ENCODE peak calls at places on chromosomes 16 and 17, in seven cellular contexts. One of them, this sample, is unnamed.
A peak's percentile ranks its signal among the peaks of the same experiment; 100 is the strongest.

GRCh38 chr16:81711609-81712329 is 67.3 kb upstream of the PLCG2 start:
- DNase-seq in upper lobe of right lung: no peak
- DNase-seq in omental fat pad: no peak
- DNase-seq in NCI-H345: peak; percentile 35
- DNase-seq in mucosa of descending colon: no peak
- DNase-seq in ELR: peak; percentile 95
- DNase-seq in NCI-H1092: no peak
- DNase-seq in this sample: no peak

GRCh38 chr16:87635541-87636049 is 33.3 kb downstream of the JPH3 start:
- DNase-seq in omental fat pad: no peak
- DNase-seq in ELR: peak; percentile 52
- DNase-seq in mucosa of descending colon: peak; percentile 79
- DNase-seq in upper lobe of right lung: peak; percentile 80
- DNase-seq in NCI-H1092: peak; percentile 20
- DNase-seq in NCI-H345: peak; percentile 57
- DNase-seq in this sample: no peak

GRCh38 chr16:85583491-85584181 is 29.5 kb upstream of the GSE1 start:
- DNase-seq in omental fat pad: no peak
- DNase-seq in mucosa of descending colon: no peak
- DNase-seq in NCI-H345: peak; percentile 84
- DNase-seq in ELR: peak; percentile 78
- DNase-seq in NCI-H1092: no peak
- DNase-seq in upper lobe of right lung: no peak
- DNase-seq in this sample: no peak

GRCh38 chr16:88297178-88297720 is 85.5 kb upstream of the ZNF469 start:
- DNase-seq in omental fat pad: no peak
- DNase-seq in NCI-H345: no peak
- DNase-seq in upper lobe of right lung: no peak
- DNase-seq in NCI-H1092: no peak
- DNase-seq in mucosa of descending colon: no peak
- DNase-seq in ELR: no peak
- DNase-seq in this sample: no peak

GRCh38 chr17:62648247-62648953 is 20.9 kb downstream of the MRC2 start:
- DNase-seq in upper lobe of right lung: peak; percentile 16
- DNase-seq in NCI-H1092: no peak
- DNase-seq in NCI-H345: no peak
- DNase-seq in ELR: no peak
- DNase-seq in omental fat pad: no peak
- DNase-seq in mucosa of descending colon: no peak
- DNase-seq in this sample: peak; percentile 86

GRCh38 chr17:82668631-82669099 is 20.4 kb upstream of the WDR45B start:
- DNase-seq in NCI-H1092: no peak
- DNase-seq in NCI-H345: peak; percentile 38
- DNase-seq in omental fat pad: no peak
- DNase-seq in upper lobe of right lung: peak; percentile 89
- DNase-seq in ELR: peak; percentile 78
- DNase-seq in mucosa of descending colon: peak; percentile 74
- DNase-seq in this sample: no peak

GRCh38 chr17:7720125-7720524 is 2.6 kb downstream of the DNAH2 start:
- DNase-seq in omental fat pad: no peak
- DNase-seq in NCI-H1092: no peak
- DNase-seq in NCI-H345: no peak
- DNase-seq in mucosa of descending colon: no peak
- DNase-seq in ELR: no peak
- DNase-seq in upper lobe of right lung: no peak
- DNase-seq in this sample: no peak

GRCh38 chr16:19835989-19836421 is 48.6 kb downstream of the GPRC5B start:
- DNase-seq in NCI-H345: no peak
- DNase-seq in ELR: no peak
- DNase-seq in NCI-H1092: no peak
- DNase-seq in upper lobe of right lung: no peak
- DNase-seq in omental fat pad: no peak
- DNase-seq in mucosa of descending colon: no peak
- DNase-seq in this sample: no peak

GRCh38 chr16:89034573-89034961 is 57.6 kb upstream of the CBFA2T3 start:
- DNase-seq in NCI-H345: no peak
- DNase-seq in ELR: no peak
- DNase-seq in upper lobe of right lung: no peak
- DNase-seq in omental fat pad: no peak
- DNase-seq in mucosa of descending colon: no peak
- DNase-seq in NCI-H1092: no peak
- DNase-seq in this sample: no peak

GRCh38 chr17:68428498-68429172 is 28.7 kb downstream of the WIPI1 start:
- DNase-seq in upper lobe of right lung: no peak
- DNase-seq in omental fat pad: no peak
- DNase-seq in NCI-H1092: peak; percentile 88
- DNase-seq in NCI-H345: peak; percentile 86
- DNase-seq in ELR: no peak
- DNase-seq in mucosa of descending colon: no peak
- DNase-seq in this sample: no peak

GRCh38 chr16:30567160-30567990 is 4.1 kb downstream of the ZNF688 start:
- DNase-seq in mucosa of descending colon: no peak
- DNase-seq in NCI-H345: no peak
- DNase-seq in NCI-H1092: no peak
- DNase-seq in omental fat pad: no peak
- DNase-seq in ELR: peak; percentile 40
- DNase-seq in upper lobe of right lung: no peak
- DNase-seq in this sample: no peak

GRCh38 chr17:7445011-7445927 is at the start of gene CHRNB1:
- DNase-seq in NCI-H345: no peak
- DNase-seq in omental fat pad: peak; percentile 67
- DNase-seq in NCI-H1092: no peak
- DNase-seq in mucosa of descending colon: peak; percentile 86
- DNase-seq in upper lobe of right lung: peak; percentile 91
- DNase-seq in ELR: peak; percentile 62
- DNase-seq in this sample: no peak

GRCh38 chr17:4033751-4034251 is 69.6 kb upstream of the ATP2A3 start:
- DNase-seq in ELR: no peak
- DNase-seq in omental fat pad: no peak
- DNase-seq in NCI-H1092: no peak
- DNase-seq in upper lobe of right lung: no peak
- DNase-seq in mucosa of descending colon: peak; percentile 18
- DNase-seq in NCI-H345: no peak
- DNase-seq in this sample: no peak

GRCh38 chr17:67623767-67624166 is 94.0 kb upstream of the NOL11 start:
- DNase-seq in upper lobe of right lung: no peak
- DNase-seq in NCI-H345: no peak
- DNase-seq in mucosa of descending colon: no peak
- DNase-seq in NCI-H1092: no peak
- DNase-seq in ELR: no peak
- DNase-seq in omental fat pad: no peak
- DNase-seq in this sample: no peak

GRCh38 chr16:85460983-85461813 is 151.9 kb upstream of the GSE1 start:
- DNase-seq in ELR: peak; percentile 63
- DNase-seq in upper lobe of right lung: no peak
- DNase-seq in NCI-H345: peak; percentile 91
- DNase-seq in omental fat pad: no peak
- DNase-seq in mucosa of descending colon: no peak
- DNase-seq in NCI-H1092: peak; percentile 97
- DNase-seq in this sample: no peak

GRCh38 chr16:51426276-51426675 is 275.2 kb upstream of the SALL1 start:
- DNase-seq in upper lobe of right lung: no peak
- DNase-seq in NCI-H1092: no peak
- DNase-seq in NCI-H345: no peak
- DNase-seq in ELR: no peak
- DNase-seq in mucosa of descending colon: no peak
- DNase-seq in omental fat pad: no peak
- DNase-seq in this sample: no peak

GRCh38 chr17:78828470-78829185 is 12.0 kb downstream of the USP36 start:
- DNase-seq in omental fat pad: no peak
- DNase-seq in NCI-H1092: no peak
- DNase-seq in mucosa of descending colon: no peak
- DNase-seq in ELR: peak; percentile 84
- DNase-seq in NCI-H345: no peak
- DNase-seq in upper lobe of right lung: no peak
- DNase-seq in this sample: no peak

GRCh38 chr17:31690118-31690517 is 168.9 kb downstream of the COPRS start:
- DNase-seq in upper lobe of right lung: no peak
- DNase-seq in mucosa of descending colon: no peak
- DNase-seq in omental fat pad: no peak
- DNase-seq in NCI-H1092: no peak
- DNase-seq in NCI-H345: no peak
- DNase-seq in ELR: peak; percentile 68
- DNase-seq in this sample: peak; percentile 51

GRCh38 chr17:75367312-75367711 is 38.2 kb downstream of the GRB2 start:
- DNase-seq in NCI-H1092: no peak
- DNase-seq in mucosa of descending colon: no peak
- DNase-seq in NCI-H345: no peak
- DNase-seq in upper lobe of right lung: no peak
- DNase-seq in omental fat pad: no peak
- DNase-seq in ELR: peak; percentile 81
- DNase-seq in this sample: no peak

GRCh38 chr17:9115446-9116265 is 94.3 kb downstream of the NTN1 start:
- DNase-seq in ELR: peak; percentile 75
- DNase-seq in upper lobe of right lung: peak; percentile 64
- DNase-seq in omental fat pad: no peak
- DNase-seq in NCI-H1092: no peak
- DNase-seq in mucosa of descending colon: peak; percentile 70
- DNase-seq in NCI-H345: no peak
- DNase-seq in this sample: peak; percentile 90

GRCh38 chr16:19289805-19290490 is 4.4 kb downstream of the CLEC19A start:
- DNase-seq in ELR: no peak
- DNase-seq in NCI-H345: no peak
- DNase-seq in mucosa of descending colon: no peak
- DNase-seq in upper lobe of right lung: no peak
- DNase-seq in NCI-H1092: no peak
- DNase-seq in omental fat pad: no peak
- DNase-seq in this sample: no peak

GRCh38 chr17:2710075-2710803 is 1.3 kb downstream of the CLUH start:
- DNase-seq in mucosa of descending colon: no peak
- DNase-seq in omental fat pad: no peak
- DNase-seq in NCI-H1092: no peak
- DNase-seq in upper lobe of right lung: peak; percentile 57
- DNase-seq in ELR: peak; percentile 39
- DNase-seq in NCI-H345: no peak
- DNase-seq in this sample: no peak

GRCh38 chr16:55003916-55004315 is 73.3 kb downstream of the IRX5 start:
- DNase-seq in ELR: no peak
- DNase-seq in NCI-H1092: no peak
- DNase-seq in omental fat pad: no peak
- DNase-seq in NCI-H345: no peak
- DNase-seq in mucosa of descending colon: no peak
- DNase-seq in upper lobe of right lung: no peak
- DNase-seq in this sample: peak; percentile 35

GRCh38 chr17:63930951-63931575 is 1.1 kb downstream of the CD79B start:
- DNase-seq in upper lobe of right lung: peak; percentile 79
- DNase-seq in NCI-H345: no peak
- DNase-seq in ELR: peak; percentile 32
- DNase-seq in NCI-H1092: no peak
- DNase-seq in omental fat pad: no peak
- DNase-seq in mucosa of descending colon: peak; percentile 72
- DNase-seq in this sample: no peak

GRCh38 chr17:55674107-55674506 is 48.6 kb downstream of the TMEM100 start:
- DNase-seq in upper lobe of right lung: no peak
- DNase-seq in mucosa of descending colon: no peak
- DNase-seq in NCI-H345: no peak
- DNase-seq in ELR: peak; percentile 27
- DNase-seq in omental fat pad: no peak
- DNase-seq in NCI-H1092: no peak
- DNase-seq in this sample: no peak

GRCh38 chr17:63694229-63694973 is 5.5 kb downstream of the LIMD2 start:
- DNase-seq in NCI-H1092: no peak
- DNase-seq in ELR: no peak
- DNase-seq in NCI-H345: no peak
- DNase-seq in upper lobe of right lung: no peak
- DNase-seq in mucosa of descending colon: no peak
- DNase-seq in omental fat pad: no peak
- DNase-seq in this sample: no peak

GRCh38 chr17:10120113-10120485 is 78.3 kb downstream of the GAS7 start:
- DNase-seq in omental fat pad: no peak
- DNase-seq in mucosa of descending colon: no peak
- DNase-seq in ELR: no peak
- DNase-seq in NCI-H345: no peak
- DNase-seq in NCI-H1092: no peak
- DNase-seq in upper lobe of right lung: peak; percentile 63
- DNase-seq in this sample: no peak

GRCh38 chr17:50559674-50560184 is 786 bp upstream of the CACNA1G start:
- DNase-seq in omental fat pad: peak; percentile 42
- DNase-seq in ELR: peak; percentile 63
- DNase-seq in mucosa of descending colon: peak; percentile 63
- DNase-seq in upper lobe of right lung: no peak
- DNase-seq in NCI-H345: peak; percentile 34
- DNase-seq in NCI-H1092: no peak
- DNase-seq in this sample: no peak

GRCh38 chr16:65201446-65202010 is 79.7 kb upstream of the CDH11 start:
- DNase-seq in ELR: no peak
- DNase-seq in upper lobe of right lung: no peak
- DNase-seq in NCI-H1092: no peak
- DNase-seq in omental fat pad: no peak
- DNase-seq in mucosa of descending colon: no peak
- DNase-seq in NCI-H345: no peak
- DNase-seq in this sample: no peak